ENCODE peak calls at places on chromosomes 12 and 14, in four cellular contexts. L is SK-N-SH, S is HCT116, T is NB4. A is an unnamed sample.

GRCh38 chr12:65464930-65465329 is 186.4 kb downstream of the MSRB3 start:
- DNase-seq in T (no peak), S (no peak), L (no peak), A (no peak)

GRCh38 chr14:89013098-89013504 is 188.7 kb downstream of the TTC8 start:
- DNase-seq in L (no peak), T (peak; percentile 41), S (peak; percentile 50), A (peak; percentile 90)

GRCh38 chr14:85333313-85333712 is 196.6 kb upstream of the FLRT2 start:
- DNase-seq in L (no peak), T (no peak), S (no peak), A (no peak)

GRCh38 chr14:45135181-45135580 is 549 bp upstream of the FANCM start:
- DNase-seq in T (peak; percentile 18), L (no peak), S (no peak), A (no peak)

GRCh38 chr12:68762691-68763090 is 16.7 kb downstream of the SLC35E3 start:
- DNase-seq in T (no peak), S (no peak), L (no peak), A (no peak)

GRCh38 chr12:123602651-123603195 is 824 bp downstream of the DDX55 start:
- DNase-seq in L (no peak), T (peak; percentile 67), S (no peak), A (no peak)

GRCh38 chr14:104749111-104749649 is 3.8 kb upstream of the SIVA1 start:
- DNase-seq in L (no peak), S (no peak), T (no peak), A (peak; percentile 88)

GRCh38 chr14:76883437-76883836 is 57.2 kb downstream of the LRRC74A start:
- DNase-seq in S (no peak), T (no peak), L (no peak), A (no peak)

GRCh38 chr14:68891851-68892660 is 87.0 kb downstream of the ACTN1 start:
- DNase-seq in T (no peak), S (no peak), L (no peak), A (no peak)

GRCh38 chr14:89425931-89426330 is 8.9 kb upstream of the FOXN3 start:
- DNase-seq in T (peak; percentile 49), S (peak; percentile 48), L (no peak), A (peak; percentile 41)

GRCh38 chr12:32515137-32515860 is 115.9 kb downstream of the FGD4 start:
- DNase-seq in L (no peak), T (no peak), S (no peak), A (no peak)

GRCh38 chr12:93139028-93139665 is 210.1 kb upstream of the EEA1 start:
- DNase-seq in L (no peak), S (no peak), T (peak; percentile 97), A (no peak)

GRCh38 chr12:48969847-48970701 is 1.5 kb downstream of the WNT10B start:
- DNase-seq in S (no peak), T (no peak), L (peak; percentile 83), A (no peak)

GRCh38 chr12:30691122-30691879 is 4.4 kb downstream of the IPO8 start:
- DNase-seq in L (peak; percentile 34), T (peak; percentile 22), S (no peak), A (peak; percentile 41)

GRCh38 chr12:121791671-121792496 is 1.6 kb downstream of the RHOF start:
- DNase-seq in S (no peak), T (peak; percentile 43), L (no peak), A (peak; percentile 91)

GRCh38 chr12:99959549-99960170 is 25.1 kb downstream of the ANKS1B start:
- DNase-seq in T (no peak), S (no peak), L (peak; percentile 52), A (peak; percentile 15)

GRCh38 chr12:43758247-43758727 is 303 bp downstream of the PUS7L start:
- DNase-seq in T (peak; percentile 52), L (peak; percentile 47), S (no peak), A (peak; percentile 37)

GRCh38 chr14:74019743-74020142 is 594 bp downstream of the BBOF1 start:
- DNase-seq in T (peak; percentile 11), L (peak; percentile 28), S (no peak), A (peak; percentile 23)

GRCh38 chr14:103404920-103405319 is 19.7 kb downstream of the MARK3 start:
- DNase-seq in T (no peak), L (no peak), S (no peak), A (no peak)

GRCh38 chr12:107287436-107288413 is 194.4 kb upstream of the CRY1 start:
- DNase-seq in S (no peak), L (no peak), T (no peak), A (no peak)

GRCh38 chr12:49296836-49297694 is 2.1 kb downstream of the PRPH start:
- DNase-seq in T (peak; percentile 81), L (peak; percentile 29), S (peak; percentile 62), A (peak; percentile 48)

GRCh38 chr14:49545071-49545470 is 41.1 kb downstream of the RPS29 start:
- DNase-seq in T (no peak), L (no peak), S (no peak), A (no peak)

GRCh38 chr14:61033024-61033423 is 52.0 kb downstream of the SLC38A6 start:
- DNase-seq in L (peak; percentile 22), S (no peak), T (no peak), A (no peak)

GRCh38 chr14:61031026-61031425 is 50.0 kb downstream of the SLC38A6 start:
- DNase-seq in S (no peak), L (no peak), T (no peak), A (no peak)

GRCh38 chr14:61033851-61034250 is 52.8 kb downstream of the SLC38A6 start:
- DNase-seq in T (no peak), S (no peak), L (no peak), A (no peak)

GRCh38 chr14:61034416-61035100 is 53.5 kb downstream of the SLC38A6 start:
- DNase-seq in T (peak; percentile 48), L (no peak), S (no peak), A (no peak)
- TF ChIP-seq MAX in T (no peak), L (no peak), S (no peak), A (no peak)

GRCh38 chr14:71060274-71060673 is 153.0 kb downstream of the PCNX1 start:
- DNase-seq in T (no peak), L (no peak), S (no peak), A (no peak)

GRCh38 chr14:71063351-71063750 is 156.1 kb downstream of the PCNX1 start:
- DNase-seq in L (no peak), S (no peak), T (no peak), A (no peak)

GRCh38 chr14:71062581-71063303 is 155.5 kb downstream of the PCNX1 start:
- DNase-seq in S (no peak), T (no peak), L (no peak), A (no peak)

GRCh38 chr14:71061458-71061857 is 154.2 kb downstream of the PCNX1 start:
- DNase-seq in L (no peak), T (no peak), S (no peak), A (no peak)

GRCh38 chr14:71060795-71061455 is 153.7 kb downstream of the PCNX1 start:
- DNase-seq in L (no peak), S (no peak), T (no peak), A (no peak)
- TF ChIP-seq MAX in L (no peak), S (no peak), T (no peak), A (no peak)

GRCh38 chr12:14886271-14886670 is 617 bp upstream of the MGP start:
- DNase-seq in T (no peak), S (no peak), L (no peak), A (no peak)
- TF ChIP-seq MAX in T (no peak), S (no peak), L (no peak), A (no peak)

DNA sequence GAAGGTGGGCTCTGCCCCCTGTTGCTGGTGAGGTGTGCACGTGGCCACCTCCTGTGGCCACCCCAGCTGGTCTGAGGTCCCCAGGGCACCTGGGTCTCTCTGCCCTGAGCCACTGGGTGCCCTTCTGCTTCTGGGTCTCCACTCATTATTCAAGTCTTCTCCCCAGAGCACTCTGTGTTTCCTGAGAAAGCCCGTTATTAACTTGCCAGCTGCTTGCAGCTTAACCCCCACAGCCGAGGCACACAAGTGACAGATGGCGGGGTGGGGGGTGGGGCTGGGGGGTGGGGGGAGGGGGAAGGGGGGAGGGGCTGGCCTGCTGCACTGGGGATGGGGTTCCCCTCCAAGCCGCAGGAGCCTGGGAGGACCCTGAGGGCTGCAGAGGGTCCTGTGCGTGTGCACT is 40.5 kb downstream of the FBRSL1 start:
- DNase-seq in L (no peak), S (no peak), T (no peak), A (no peak)
- TF ChIP-seq MAX in L (no peak), S (no peak), T (no peak), A (no peak)

GRCh38 chr12:45745861-45746277 is 16.4 kb downstream of the ARID2 start:
- DNase-seq in T (peak; percentile 41), S (no peak), L (peak; percentile 39), A (no peak)

GRCh38 chr12:45743247-45743646 is 13.7 kb downstream of the ARID2 start:
- DNase-seq in T (no peak), S (no peak), L (no peak), A (no peak)

GRCh38 chr12:45737638-45738037 is 8.1 kb downstream of the ARID2 start:
- DNase-seq in S (no peak), L (no peak), T (no peak), A (no peak)

GRCh38 chr12:45742590-45742989 is 13.1 kb downstream of the ARID2 start:
- DNase-seq in S (no peak), T (no peak), L (no peak), A (no peak)
- TF ChIP-seq MAX in S (no peak), T (no peak), L (no peak), A (no peak)

GRCh38 chr12:63420206-63420644 is 248.1 kb downstream of the DPY19L2 start:
- DNase-seq in T (peak; percentile 92), S (peak; percentile 73), L (peak; percentile 37), A (peak; percentile 36)
- TF ChIP-seq MAX in T (peak; percentile 91), S (no peak), L (no peak), A (no peak)

GRCh38 chr12:70719672-70720420 is 82.6 kb upstream of the PTPRB start:
- DNase-seq in L (peak; percentile 48), S (no peak), T (peak; percentile 34), A (peak; percentile 1)
- TF ChIP-seq MAX in L (no peak), S (no peak), T (no peak), A (no peak)

GRCh38 chr12:79415296-79415695 is 275.5 kb downstream of the PAWR start:
- DNase-seq in L (no peak), T (no peak), S (no peak), A (no peak)

GRCh38 chr12:79413796-79414195 is 277.0 kb downstream of the PAWR start:
- DNase-seq in L (no peak), T (no peak), S (no peak), A (no peak)

GRCh38 chr12:79414252-79414651 is 276.5 kb downstream of the PAWR start:
- DNase-seq in L (no peak), T (no peak), S (no peak), A (no peak)

GRCh38 chr12:79411791-79412190 is 279.0 kb downstream of the PAWR start:
- DNase-seq in L (no peak), T (no peak), S (no peak), A (no peak)

GRCh38 chr12:79415754-79416435 is 274.9 kb downstream of the PAWR start:
- DNase-seq in L (no peak), S (no peak), T (no peak), A (peak; percentile 42)
- TF ChIP-seq MAX in L (no peak), S (no peak), T (no peak), A (no peak)